ENCODE peak calls at places on chromosome 17, in ten cellular contexts. H is tibial nerve; B is GM10248; J is GM23338; M is fibroblast of pulmonary artery; L is AG04449; X is body of pancreas; U is CD4-positive, alpha-beta T cell; O is A549; P is AG10803. Y is an unnamed sample.

GRCh38 chr17:42286411-42287295 is 1.6 kb upstream of the STAT5A start:
- DNase-seq in H (peak), M (no peak), X (peak), J (no peak), L (no peak), U (no peak), B (no peak), P (no peak), O (no peak), Y (no peak)

GRCh38 chr17:65398036-65398787 is 163.2 kb downstream of the AXIN2 start:
- DNase-seq in L (no peak), B (no peak), H (no peak), X (no peak), M (no peak), O (no peak), P (no peak), J (no peak), U (no peak), Y (no peak)

GRCh38 chr17:81477173-81477572 is 35.4 kb downstream of the ACTG1 start:
- DNase-seq in J (no peak), O (no peak), B (no peak), H (no peak), P (no peak), M (no peak), L (no peak), U (no peak), X (no peak), Y (no peak)

GRCh38 chr17:60141111-60142018 is 8.4 kb upstream of the CA4 start:
- DNase-seq in J (peak), L (no peak), X (peak), B (no peak), O (no peak), M (peak), P (peak), U (no peak), H (no peak), Y (no peak)

GRCh38 chr17:76753061-76753961 is 15.4 kb downstream of the MFSD11 start:
- DNase-seq in J (no peak), U (peak), M (no peak), H (no peak), O (no peak), P (no peak), X (no peak), L (no peak), B (no peak), Y (no peak)

GRCh38 chr17:32396343-32396742 is 46.4 kb downstream of the ZNF207 start:
- DNase-seq in U (no peak), M (no peak), H (no peak), J (no peak), O (no peak), L (no peak), B (no peak), X (no peak), P (no peak), Y (no peak)

GRCh38 chr17:16287563-16288027 is 65.7 kb downstream of the CENPV start:
- DNase-seq in X (no peak), H (peak), B (peak), U (no peak), O (peak), L (peak), P (peak), J (no peak), M (peak), Y (no peak)

GRCh38 chr17:6070280-6070894 is at the start of gene WSCD1:
- DNase-seq in H (no peak), B (no peak), J (peak), P (no peak), L (no peak), X (peak), O (peak), M (no peak), U (no peak), Y (no peak)

GRCh38 chr17:6069611-6070279 is 434 bp upstream of the WSCD1 start:
- DNase-seq in B (no peak), P (no peak), M (no peak), O (peak), U (no peak), H (no peak), J (peak), X (no peak), L (no peak), Y (no peak)

GRCh38 chr17:51491416-51491815 is 231.1 kb downstream of the UTP18 start:
- DNase-seq in O (no peak), B (no peak), H (no peak), P (no peak), M (no peak), X (no peak), L (no peak), J (no peak), U (no peak), Y (no peak)

GRCh38 chr17:67700037-67700436 is 17.7 kb upstream of the NOL11 start:
- DNase-seq in X (no peak), H (no peak), B (no peak), L (no peak), U (no peak), O (no peak), M (no peak), P (no peak), J (no peak), Y (no peak)

GRCh38 chr17:7475764-7476422 is 3.5 kb downstream of the ZBTB4 start:
- DNase-seq in P (peak), U (no peak), H (peak), O (no peak), X (peak), L (no peak), J (no peak), B (no peak), M (no peak), Y (peak)

GRCh38 chr17:15440347-15440746 is 27.1 kb downstream of the CDRT4 start:
- DNase-seq in U (no peak), O (no peak), B (no peak), J (no peak), P (no peak), X (no peak), L (no peak), M (no peak), H (no peak), Y (no peak)

GRCh38 chr17:69090365-69090764 is 29.6 kb upstream of the ABCA9 start:
- DNase-seq in X (no peak), M (no peak), H (no peak), O (no peak), P (peak), B (no peak), J (no peak), L (no peak), U (no peak), Y (no peak)

GRCh38 chr17:69088643-69089200 is 28.0 kb upstream of the ABCA9 start:
- DNase-seq in U (no peak), P (no peak), J (no peak), B (no peak), O (no peak), L (no peak), H (no peak), M (no peak), X (no peak), Y (no peak)

GRCh38 chr17:69082696-69083095 is 22.0 kb upstream of the ABCA9 start:
- DNase-seq in J (no peak), B (no peak), P (no peak), H (no peak), X (no peak), M (no peak), O (no peak), L (no peak), U (no peak), Y (no peak)

DNA sequence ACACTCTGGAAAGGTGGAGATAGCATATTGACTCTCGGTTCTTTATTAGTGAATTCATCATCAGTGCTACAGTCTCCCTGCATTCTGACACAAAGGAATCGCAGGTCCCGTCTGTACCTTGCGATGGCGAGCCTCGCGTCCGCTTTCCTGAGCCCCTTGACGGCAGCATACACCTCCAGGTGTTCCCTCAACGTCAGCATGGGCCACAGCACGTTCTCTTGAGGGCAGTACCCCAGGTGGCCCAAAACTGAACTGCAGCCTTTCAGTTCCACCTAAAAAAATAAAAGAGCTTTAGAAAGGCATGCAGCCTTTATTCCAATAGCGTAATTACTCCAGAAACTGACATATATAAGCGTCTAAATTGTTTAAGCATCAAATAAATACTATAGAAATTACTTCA is 24.2 kb upstream of the ABCA9 start:
- DNase-seq in J (peak), L (no peak), P (no peak), U (no peak), B (no peak), X (peak), M (no peak), H (no peak), O (peak), Y (no peak)
- TF ChIP-seq CTCF in J (peak), L (peak), P (peak), U (no peak), B (no peak), X (peak), M (peak), H (no peak), O (no peak), Y (peak)

DNA sequence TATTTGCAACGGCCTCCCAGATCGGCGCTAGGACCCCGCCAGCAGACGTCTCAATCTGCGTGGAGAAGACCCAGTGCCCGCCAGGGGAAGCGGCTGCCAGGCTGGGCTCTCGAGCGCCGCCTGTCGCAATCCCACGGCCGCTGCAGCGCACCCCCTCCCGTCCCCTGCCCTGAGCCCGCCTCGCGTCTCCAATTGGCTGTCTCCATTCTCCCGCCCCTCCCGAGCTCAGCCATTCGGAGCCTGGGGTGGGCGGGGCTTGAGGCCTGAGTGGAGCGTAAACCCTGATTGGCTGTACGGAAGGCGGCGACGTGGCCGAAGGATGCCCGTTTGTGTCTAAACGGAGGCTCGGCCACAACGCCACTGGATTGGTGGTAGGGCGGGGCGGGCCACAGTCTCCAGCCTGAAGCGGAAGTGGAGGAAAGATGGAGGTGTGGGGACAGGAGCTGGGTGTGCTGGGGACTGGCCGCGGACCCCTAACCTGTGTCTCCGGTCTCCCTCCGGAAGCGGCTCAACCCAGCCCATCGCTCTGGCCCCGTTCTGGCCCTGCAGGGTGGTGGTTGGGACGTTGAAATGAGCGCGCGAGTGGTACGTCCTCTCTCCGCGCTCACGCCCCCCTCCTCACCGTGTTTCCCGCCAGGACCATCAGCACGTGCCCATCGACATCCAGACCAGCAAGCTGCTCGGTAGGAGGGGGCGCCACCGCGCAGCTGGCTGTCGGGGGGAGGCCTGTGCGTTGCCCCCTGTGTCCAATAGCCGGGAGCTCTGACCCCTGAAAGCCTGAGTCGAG is at the start of gene CDK5RAP3:
- DNase-seq in O (peak), P (peak), X (peak), J (peak), M (peak), U (peak), L (peak), H (peak), B (peak), Y (peak)
- TF ChIP-seq CTCF in O (peak), P (peak), X (peak), J (peak), M (peak), U (peak), L (peak), H (peak), B (peak), Y (peak)

GRCh38 chr17:39014795-39015545 is 47.8 kb upstream of the FBXO47 start:
- DNase-seq in X (no peak), H (no peak), P (no peak), J (no peak), M (peak), O (peak), U (no peak), L (no peak), B (no peak), Y (no peak)
- TF ChIP-seq CTCF in X (no peak), H (no peak), P (no peak), J (no peak), M (no peak), O (no peak), U (no peak), L (no peak), B (no peak), Y (no peak)

GRCh38 chr17:55543709-55544108 is 32.5 kb upstream of the SMIM36 start:
- DNase-seq in L (no peak), P (no peak), U (no peak), B (no peak), O (no peak), X (no peak), H (no peak), J (no peak), M (no peak), Y (no peak)

GRCh38 chr17:55546481-55546880 is 35.2 kb upstream of the SMIM36 start:
- DNase-seq in O (no peak), X (no peak), H (no peak), B (no peak), L (no peak), P (no peak), U (no peak), J (no peak), M (no peak), Y (no peak)

GRCh38 chr17:55545765-55546164 is 34.5 kb upstream of the SMIM36 start:
- DNase-seq in U (no peak), O (no peak), X (no peak), P (no peak), J (no peak), M (no peak), H (no peak), B (no peak), L (no peak), Y (no peak)

GRCh38 chr17:55547027-55547670 is 35.9 kb upstream of the SMIM36 start:
- DNase-seq in L (no peak), B (no peak), O (no peak), M (peak), U (no peak), X (no peak), H (no peak), P (peak), J (no peak), Y (no peak)

GRCh38 chr17:55549140-55549539 is 37.9 kb upstream of the SMIM36 start:
- DNase-seq in M (peak), O (peak), B (no peak), X (no peak), L (no peak), J (peak), P (peak), U (no peak), H (no peak), Y (no peak)
- TF ChIP-seq CTCF in M (peak), O (peak), B (peak), X (no peak), L (no peak), J (peak), P (peak), U (no peak), H (peak), Y (no peak)

GRCh38 chr17:75706042-75706728 is 15.1 kb upstream of the ITGB4 start:
- DNase-seq in L (no peak), U (no peak), M (no peak), P (no peak), X (no peak), O (no peak), J (no peak), B (no peak), H (no peak), Y (no peak)
- TF ChIP-seq CTCF in L (no peak), U (no peak), M (no peak), P (no peak), X (no peak), O (peak), J (peak), B (no peak), H (no peak), Y (no peak)

DNA sequence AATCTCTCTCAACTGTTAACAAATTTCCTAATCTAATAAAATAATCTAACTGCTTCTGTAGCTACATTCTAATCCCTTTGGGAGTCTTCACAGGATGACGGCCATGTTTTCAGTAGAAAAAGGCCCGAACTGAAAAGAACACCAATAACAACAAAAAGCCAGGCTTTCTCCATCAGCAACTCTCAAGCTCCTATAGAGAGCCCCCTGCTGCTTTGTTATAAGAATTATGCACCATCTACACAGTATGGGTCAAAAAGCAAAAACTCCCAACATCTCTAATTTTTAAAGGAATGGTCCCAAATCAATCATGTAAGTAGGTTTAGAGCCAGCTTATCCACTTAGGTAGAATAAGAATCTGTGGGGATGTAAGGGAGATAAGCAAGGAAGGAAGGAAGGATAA is 163.6 kb upstream of the C17orf78 start:
- DNase-seq in B (no peak), X (no peak), O (no peak), J (no peak), M (peak), P (no peak), L (no peak), H (no peak), U (no peak), Y (no peak)
- TF ChIP-seq CTCF in B (no peak), X (no peak), O (no peak), J (no peak), M (peak), P (peak), L (no peak), H (no peak), U (no peak), Y (no peak)